ENCODE peak calls at places on chromosome 10, in six cellular contexts. R, K, H, C, F and Z are unnamed samples.

GRCh38 chr10:21505711-21506278 is 19.7 kb downstream of the SKIDA1 start:
- DNase-seq in R (no peak), K (no peak), H (no peak), C (no peak), F (no peak), Z (no peak)

GRCh38 chr10:3433988-3434387 is 261.4 kb upstream of the PITRM1 start:
- DNase-seq in R (no peak), K (no peak), H (no peak), C (no peak), F (no peak), Z (no peak)

GRCh38 chr10:82558208-82558607 is 683.2 kb downstream of the NRG3 start:
- DNase-seq in R (no peak), K (no peak), H (no peak), C (peak), F (peak), Z (no peak)

GRCh38 chr10:79084012-79084971 is 15.5 kb downstream of the ZMIZ1 start:
- DNase-seq in R (peak), K (no peak), H (peak), C (peak), F (peak), Z (peak)

GRCh38 chr10:66782776-66783175 is 143.1 kb upstream of the LRRTM3 start:
- DNase-seq in R (no peak), K (no peak), H (no peak), C (peak), F (peak), Z (no peak)

GRCh38 chr10:132634241-132634946 is 96.8 kb downstream of the INPP5A start:
- DNase-seq in R (no peak), K (no peak), H (no peak), C (no peak), F (no peak), Z (no peak)

GRCh38 chr10:79089579-79090110 is 20.9 kb downstream of the ZMIZ1 start:
- DNase-seq in R (no peak), K (no peak), H (no peak), C (no peak), F (no peak), Z (no peak)

GRCh38 chr10:78769526-78769925 is 299.2 kb upstream of the ZMIZ1 start:
- DNase-seq in R (no peak), K (no peak), H (no peak), C (no peak), F (no peak), Z (no peak)

GRCh38 chr10:70479161-70479531 is 579 bp downstream of the PALD1 start:
- DNase-seq in R (no peak), K (no peak), H (no peak), C (no peak), F (no peak), Z (no peak)

GRCh38 chr10:49272251-49273081 is 26.5 kb upstream of the C10orf71 start:
- DNase-seq in R (peak), K (no peak), H (peak), C (no peak), F (no peak), Z (no peak)

GRCh38 chr10:117550599-117551321 is 8.2 kb downstream of the EMX2 start:
- DNase-seq in R (no peak), K (no peak), H (no peak), C (no peak), F (no peak), Z (no peak)

GRCh38 chr10:79397575-79398303 is 47.7 kb downstream of the ZCCHC24 start:
- DNase-seq in R (peak), K (no peak), H (no peak), C (no peak), F (peak), Z (no peak)

GRCh38 chr10:17217661-17218306 is 10.3 kb upstream of the VIM start:
- DNase-seq in R (peak), K (no peak), H (no peak), C (peak), F (peak), Z (no peak)

GRCh38 chr10:33041783-33042437 is 83.9 kb upstream of the ITGB1 start:
- DNase-seq in R (no peak), K (no peak), H (peak), C (no peak), F (no peak), Z (no peak)

GRCh38 chr10:84845628-84846261 is 517.4 kb downstream of the CCSER2 start:
- DNase-seq in R (no peak), K (peak), H (peak), C (no peak), F (no peak), Z (no peak)

GRCh38 chr10:93193886-93194285 is 120.2 kb downstream of the CYP26A1 start:
- DNase-seq in R (no peak), K (no peak), H (no peak), C (no peak), F (peak), Z (no peak)

GRCh38 chr10:111079241-111079760 is 2.5 kb downstream of the ADRA2A start:
- DNase-seq in R (no peak), K (no peak), H (no peak), C (no peak), F (no peak), Z (no peak)

GRCh38 chr10:111078505-111079185 is 1.8 kb downstream of the ADRA2A start:
- DNase-seq in R (no peak), K (no peak), H (no peak), C (no peak), F (no peak), Z (no peak)

GRCh38 chr10:111076682-111077661 is at the start of gene ADRA2A:
- DNase-seq in R (peak), K (no peak), H (peak), C (no peak), F (peak), Z (peak)

GRCh38 chr10:111076191-111076681 is 593 bp upstream of the ADRA2A start:
- DNase-seq in R (peak), K (peak), H (peak), C (no peak), F (peak), Z (peak)

GRCh38 chr10:111077715-111078504 is 1.1 kb downstream of the ADRA2A start:
- DNase-seq in R (peak), K (no peak), H (peak), C (no peak), F (no peak), Z (no peak)
- H3K4me3 ChIP-seq in R (peak), K (no peak), H (peak), C (no peak), F (no peak), Z (peak)

GRCh38 chr10:43198682-43199005 is 60.4 kb downstream of the CSGALNACT2 start:
- DNase-seq in R (no peak), K (no peak), H (no peak), C (no peak), F (no peak), Z (no peak)

GRCh38 chr10:43196981-43197833 is 59.0 kb downstream of the CSGALNACT2 start:
- DNase-seq in R (no peak), K (no peak), H (no peak), C (no peak), F (no peak), Z (no peak)

GRCh38 chr10:43199088-43199683 is 60.9 kb downstream of the CSGALNACT2 start:
- DNase-seq in R (no peak), K (no peak), H (no peak), C (no peak), F (no peak), Z (no peak)

GRCh38 chr10:43196131-43196980 is 58.1 kb downstream of the CSGALNACT2 start:
- DNase-seq in R (no peak), K (no peak), H (no peak), C (no peak), F (no peak), Z (no peak)

DNA sequence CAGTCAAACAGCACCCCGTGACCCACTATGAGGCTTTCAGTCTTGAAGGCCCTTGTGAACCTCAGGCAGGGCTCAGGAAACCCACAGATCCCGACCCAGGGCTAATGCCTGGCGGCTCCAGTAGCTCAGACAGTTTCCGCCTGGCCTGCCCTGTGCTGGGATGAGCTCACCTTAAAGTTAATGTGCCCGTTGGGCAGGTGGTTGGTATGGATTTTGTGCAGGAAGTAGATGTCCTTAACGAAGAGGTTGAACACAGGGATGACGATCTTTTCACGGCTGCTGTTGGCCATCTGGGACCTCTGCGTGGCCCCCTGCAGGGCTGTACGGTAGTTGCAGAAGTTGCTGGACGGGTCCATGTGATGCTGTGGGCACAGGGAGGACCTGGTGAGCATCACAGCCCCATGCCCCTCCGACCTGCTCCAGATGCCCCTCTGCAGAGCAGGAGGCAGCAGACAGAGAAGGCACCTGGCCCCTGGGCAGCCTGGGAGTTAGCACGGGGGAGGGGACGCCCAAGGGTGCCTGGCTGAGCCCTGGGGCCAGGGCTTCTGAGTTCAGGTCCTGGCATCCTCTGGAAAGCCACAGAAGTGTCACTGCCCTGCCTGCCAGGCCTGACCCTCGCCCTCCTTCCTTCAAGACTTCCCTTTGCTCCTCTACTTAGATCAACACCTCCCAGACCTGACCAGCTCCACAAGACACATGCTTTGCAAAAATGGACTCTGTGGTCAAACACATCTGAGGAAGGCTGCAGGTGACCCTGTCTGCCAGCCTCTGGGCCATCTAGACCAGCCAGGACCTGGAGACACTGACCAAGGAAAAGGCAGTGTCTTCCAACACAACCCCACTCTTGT is 59.8 kb downstream of the CSGALNACT2 start:
- DNase-seq in R (no peak), K (no peak), H (no peak), C (no peak), F (no peak), Z (no peak)
- TF ChIP-seq CTCF in R (peak), K (peak), H (peak), C (peak), F (peak), Z (peak)

GRCh38 chr10:97810476-97810875 is 38.7 kb upstream of the SFRP5 start:
- DNase-seq in R (no peak), K (peak), H (no peak), C (peak), F (peak), Z (no peak)
- H3K4me3 ChIP-seq in R (no peak), K (no peak), H (no peak), C (no peak), F (no peak), Z (no peak)

DNA sequence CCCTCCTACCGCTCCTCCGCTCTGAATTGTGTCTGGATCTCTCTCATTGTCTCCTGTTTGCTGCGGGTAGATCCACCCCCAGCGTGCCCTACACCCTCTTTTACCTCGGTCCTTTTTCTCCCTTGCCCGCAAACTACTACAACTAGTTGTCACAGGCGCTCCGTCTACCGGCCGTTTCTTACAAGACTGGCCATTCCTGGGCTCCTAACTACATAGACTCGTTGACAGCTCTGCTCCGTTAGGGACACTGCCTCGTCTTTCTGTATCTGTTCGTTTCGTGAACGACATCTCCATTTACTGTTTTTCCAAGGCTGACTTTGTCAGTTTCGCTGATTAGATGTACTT is 793 bp downstream of the TAF3 start:
- DNase-seq in R (peak), K (no peak), H (peak), C (peak), F (peak), Z (no peak)
- TF ChIP-seq CTCF in R (peak), K (peak), H (peak), C (peak), F (peak), Z (peak)

GRCh38 chr10:61791216-61791615 is 110.3 kb upstream of the ARID5B start:
- DNase-seq in R (peak), K (no peak), H (no peak), C (no peak), F (peak), Z (no peak)
- H3K4me3 ChIP-seq in R (no peak), K (no peak), H (no peak), C (no peak), F (no peak), Z (no peak)

DNA sequence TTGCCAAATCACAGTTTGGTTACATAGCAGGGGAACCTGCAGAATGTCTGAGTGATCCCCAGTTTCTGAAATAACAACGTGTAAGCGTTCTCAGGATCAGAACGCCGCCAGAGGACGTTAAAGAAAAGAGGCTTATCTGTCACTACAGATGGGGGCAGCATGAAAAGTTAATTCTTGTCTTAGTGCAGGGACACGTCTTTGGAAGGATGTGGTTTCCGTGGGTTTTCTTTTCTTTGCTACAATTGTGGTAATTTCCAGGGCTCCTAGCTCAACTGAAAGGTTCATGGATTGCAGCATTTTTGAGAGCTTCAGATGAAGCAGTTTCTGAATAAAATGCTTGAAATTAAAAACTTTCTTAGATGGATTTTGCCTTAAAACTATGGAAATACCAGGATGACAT is 106.6 kb downstream of the PRKCQ start:
- DNase-seq in R (no peak), K (no peak), H (no peak), C (no peak), F (no peak), Z (no peak)
- TF ChIP-seq CTCF in R (no peak), K (no peak), H (no peak), C (no peak), F (no peak), Z (no peak)

DNA sequence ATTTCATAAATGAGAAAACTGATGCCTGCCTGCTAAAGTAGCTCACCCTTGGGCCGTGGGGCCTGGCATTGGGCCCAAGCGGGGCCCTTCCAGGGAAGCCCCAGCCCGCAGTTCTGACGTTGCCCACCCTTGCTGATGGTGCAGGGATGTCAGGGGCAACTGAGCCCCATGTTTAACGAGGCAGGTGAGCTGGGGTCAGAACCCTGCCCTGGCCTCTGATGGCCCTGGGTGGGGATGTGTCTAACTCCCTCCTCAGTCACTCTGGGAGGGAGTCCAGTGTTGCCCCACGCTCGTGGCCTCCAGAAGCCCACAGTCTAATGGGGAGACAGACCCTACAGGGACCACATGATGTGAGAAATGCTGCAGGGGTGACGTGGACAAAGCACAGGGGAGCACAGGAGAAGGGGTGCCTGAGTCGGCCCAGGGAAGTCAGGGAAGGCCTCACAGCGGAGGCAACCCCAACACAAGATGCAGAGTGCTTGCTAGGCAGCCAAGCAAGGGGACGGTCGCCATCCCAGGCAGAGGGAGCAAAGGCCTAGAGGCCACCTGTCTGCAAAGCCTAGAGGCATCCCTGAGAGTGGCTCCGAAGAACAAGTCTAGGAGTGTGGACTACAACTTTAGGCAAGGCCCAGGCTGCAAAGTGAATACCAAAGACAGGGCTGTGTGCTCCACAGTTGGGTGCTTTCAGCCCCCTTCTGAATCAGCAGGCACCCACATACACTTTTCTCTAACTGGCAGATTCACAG is 25.2 kb downstream of the DDIT4 start:
- DNase-seq in R (no peak), K (no peak), H (no peak), C (no peak), F (no peak), Z (no peak)
- H3K4me3 ChIP-seq in R (no peak), K (no peak), H (no peak), C (no peak), F (no peak), Z (no peak)

GRCh38 chr10:58150290-58150689 is 117.4 kb downstream of the IPMK start:
- DNase-seq in R (no peak), K (no peak), H (no peak), C (no peak), F (no peak), Z (no peak)

GRCh38 chr10:58158806-58159205 is 108.9 kb downstream of the IPMK start:
- DNase-seq in R (peak), K (no peak), H (no peak), C (no peak), F (peak), Z (no peak)

GRCh38 chr10:58157076-58157766 is 110.5 kb downstream of the IPMK start:
- DNase-seq in R (peak), K (no peak), H (peak), C (peak), F (peak), Z (peak)

GRCh38 chr10:58152698-58153263 is 114.9 kb downstream of the IPMK start:
- DNase-seq in R (peak), K (peak), H (peak), C (peak), F (peak), Z (no peak)

DNA sequence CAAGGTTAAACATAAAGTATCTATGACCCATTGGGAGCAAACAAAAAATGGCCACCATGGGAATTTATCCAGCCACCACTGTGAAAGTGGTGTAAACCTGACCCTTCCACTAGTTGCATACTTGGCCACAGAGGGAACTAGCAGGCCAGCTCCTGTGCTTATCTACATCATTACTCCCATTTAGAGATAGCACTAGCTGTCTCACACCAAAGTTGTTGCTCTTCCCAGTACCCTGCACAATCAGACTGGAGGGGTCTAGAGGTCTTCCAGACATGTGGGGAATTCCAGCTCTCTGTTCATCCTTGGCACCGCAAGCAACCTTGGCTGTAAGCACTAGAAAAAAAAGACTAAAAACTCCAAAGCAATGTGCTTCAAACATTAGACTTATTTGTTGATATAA is 113.9 kb downstream of the IPMK start:
- DNase-seq in R (peak), K (no peak), H (no peak), C (no peak), F (peak), Z (no peak)
- TF ChIP-seq CTCF in R (no peak), K (no peak), H (no peak), C (no peak), F (no peak), Z (no peak)